ENCODE peak calls at places on chromosomes 11 and 22, in four cellular contexts. Q is GM12865, T is RWPE1, L is AG04450. M is an unnamed sample.

GRCh38 chr11:69618237-69618636 is 22.7 kb upstream of the CCND1 start:
- DNase-seq in Q (no peak), T (no peak), L (no peak), M (no peak)

GRCh38 chr11:80083561-80083960 is 642.7 kb upstream of the TENM4 start:
- DNase-seq in Q (no peak), T (peak), L (no peak), M (no peak)

GRCh38 chr11:124783002-124783401 is 17.2 kb downstream of the MSANTD2 start:
- DNase-seq in Q (no peak), T (no peak), L (no peak), M (no peak)

GRCh38 chr11:69654660-69655478 is 13.9 kb downstream of the CCND1 start:
- DNase-seq in Q (no peak), T (no peak), L (no peak), M (peak)

GRCh38 chr22:42632096-42632495 is 8.3 kb downstream of the ATP5MGL start:
- DNase-seq in Q (no peak), T (no peak), L (no peak), M (no peak)

GRCh38 chr22:32562396-32562795 is 87.8 kb downstream of the FBXO7 start:
- DNase-seq in Q (no peak), T (no peak), L (no peak), M (no peak)

GRCh38 chr11:57649826-57650738 is at the start of gene YPEL4:
- DNase-seq in Q (no peak), T (peak), L (peak), M (peak)

GRCh38 chr11:109553284-109553683 is 131.3 kb downstream of the C11orf87 start:
- DNase-seq in Q (no peak), T (no peak), L (no peak), M (no peak)

GRCh38 chr22:30922151-30922611 is 46.4 kb downstream of the MORC2 start:
- DNase-seq in Q (peak), T (no peak), L (no peak), M (no peak)

GRCh38 chr11:133659542-133660201 is 127.4 kb upstream of the OPCML start:
- DNase-seq in Q (peak), T (no peak), L (no peak), M (no peak)

GRCh38 chr11:130188047-130188446 is 28.5 kb downstream of the ST14 start:
- DNase-seq in Q (no peak), T (no peak), L (no peak), M (no peak)

GRCh38 chr11:46333129-46333947 is 13.9 kb upstream of the DGKZ start:
- DNase-seq in Q (no peak), T (no peak), L (no peak), M (no peak)

GRCh38 chr11:57751676-57752253 is at the start of gene BTBD18:
- DNase-seq in Q (peak), T (no peak), L (no peak), M (no peak)

GRCh38 chr11:126431401-126432064 is 76.0 kb downstream of the ST3GAL4 start:
- DNase-seq in Q (no peak), T (peak), L (no peak), M (no peak)

GRCh38 chr22:47090591-47091240 is 328.3 kb downstream of the TBC1D22A start:
- DNase-seq in Q (no peak), T (no peak), L (peak), M (no peak)

GRCh38 chr11:117970400-117971024 is 15.7 kb upstream of the IL10RA start:
- DNase-seq in Q (no peak), T (no peak), L (no peak), M (no peak)

GRCh38 chr22:39239561-39240423 is 5.0 kb downstream of the PDGFB start:
- DNase-seq in Q (no peak), T (peak), L (no peak), M (no peak)

GRCh38 chr11:116255234-116255953 is 517.4 kb downstream of the BUD13 start:
- DNase-seq in Q (no peak), T (no peak), L (no peak), M (no peak)

GRCh38 chr22:30947163-30947820 is 21.3 kb downstream of the MORC2 start:
- DNase-seq in Q (no peak), T (peak), L (no peak), M (no peak)

GRCh38 chr11:61544466-61544865 is 35.9 kb downstream of the LRRC10B start:
- DNase-seq in Q (no peak), T (no peak), L (no peak), M (no peak)

GRCh38 chr11:61545921-61546320 is 35.0 kb downstream of the SYT7 start:
- DNase-seq in Q (no peak), T (no peak), L (no peak), M (no peak)

GRCh38 chr11:61546663-61547062 is 34.2 kb downstream of the SYT7 start:
- DNase-seq in Q (no peak), T (no peak), L (no peak), M (no peak)

GRCh38 chr11:61543606-61544306 is 35.2 kb downstream of the LRRC10B start:
- DNase-seq in Q (no peak), T (peak), L (no peak), M (no peak)

DNA sequence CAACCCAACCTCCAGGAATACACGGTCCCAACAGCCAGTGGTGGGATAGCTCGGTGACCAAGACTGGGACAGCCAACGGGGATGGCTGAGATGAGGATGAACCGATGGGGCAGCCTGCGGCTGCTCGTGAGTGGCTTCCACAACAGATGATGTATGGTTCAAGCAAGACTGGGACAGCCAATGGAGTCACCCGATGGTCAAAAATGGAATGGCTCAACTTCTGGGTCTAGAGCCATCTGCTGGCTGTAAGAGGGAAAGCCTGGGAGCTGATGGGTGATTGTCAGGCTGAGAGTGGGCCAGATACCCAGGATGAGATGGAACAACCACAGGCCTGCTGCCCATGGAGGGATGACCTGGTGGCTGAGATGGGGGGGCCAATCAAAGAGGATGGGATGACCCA is 35.5 kb downstream of the SYT7 start:
- DNase-seq in Q (no peak), T (no peak), L (no peak), M (no peak)
- TF ChIP-seq CTCF in Q (peak), T (no peak), L (peak), M (no peak)

DNA sequence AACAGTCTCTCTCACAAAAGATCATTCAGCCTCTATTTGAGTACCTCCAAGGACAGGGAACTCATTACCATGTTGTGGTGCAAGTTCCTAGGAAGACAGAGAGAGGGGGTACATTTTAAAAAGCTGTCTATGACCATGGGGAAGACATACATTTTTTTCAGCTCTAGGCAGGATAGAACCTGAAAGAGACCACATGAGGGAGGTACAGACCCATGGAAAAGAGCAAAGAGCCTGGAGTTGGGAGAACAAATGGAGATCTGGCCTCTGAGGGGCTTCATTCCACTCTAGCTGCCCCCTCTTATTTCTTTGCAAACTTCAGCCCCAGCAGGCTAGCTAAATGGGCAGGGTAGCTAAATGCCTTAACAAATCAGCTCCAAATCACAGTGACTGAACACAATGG is 36.3 kb downstream of the KCNC1 start:
- DNase-seq in Q (no peak), T (no peak), L (no peak), M (no peak)
- TF ChIP-seq CTCF in Q (no peak), T (no peak), L (peak), M (no peak)

GRCh38 chr22:21573750-21574494 is 6.4 kb downstream of the UBE2L3 start:
- DNase-seq in Q (no peak), T (no peak), L (no peak), M (no peak)
- TF ChIP-seq CTCF in Q (no peak), T (no peak), L (no peak), M (no peak)

GRCh38 chr11:119481021-119481666 is 58.2 kb upstream of the THY1 start:
- DNase-seq in Q (peak), T (peak), L (peak), M (peak)

GRCh38 chr11:119480375-119481020 is 57.5 kb upstream of the THY1 start:
- DNase-seq in Q (no peak), T (no peak), L (no peak), M (peak)

GRCh38 chr11:119478711-119479285 is 55.8 kb upstream of the THY1 start:
- DNase-seq in Q (no peak), T (no peak), L (no peak), M (no peak)

GRCh38 chr11:119481667-119482400 is 58.9 kb upstream of the THY1 start:
- DNase-seq in Q (no peak), T (no peak), L (no peak), M (peak)

GRCh38 chr11:119479685-119480275 is 56.8 kb upstream of the THY1 start:
- DNase-seq in Q (peak), T (no peak), L (no peak), M (no peak)
- TF ChIP-seq CTCF in Q (peak), T (no peak), L (peak), M (peak)

GRCh38 chr11:74612877-74613276 is 20.5 kb downstream of the POLD3 start:
- DNase-seq in Q (no peak), T (no peak), L (peak), M (no peak)

GRCh38 chr11:74615988-74616387 is 23.6 kb downstream of the POLD3 start:
- DNase-seq in Q (no peak), T (no peak), L (no peak), M (no peak)

GRCh38 chr11:74615311-74615710 is 22.9 kb downstream of the POLD3 start:
- DNase-seq in Q (no peak), T (no peak), L (no peak), M (no peak)

GRCh38 chr11:74611369-74611861 is 19.0 kb downstream of the POLD3 start:
- DNase-seq in Q (peak), T (peak), L (peak), M (no peak)
- TF ChIP-seq CTCF in Q (peak), T (peak), L (peak), M (peak)

DNA sequence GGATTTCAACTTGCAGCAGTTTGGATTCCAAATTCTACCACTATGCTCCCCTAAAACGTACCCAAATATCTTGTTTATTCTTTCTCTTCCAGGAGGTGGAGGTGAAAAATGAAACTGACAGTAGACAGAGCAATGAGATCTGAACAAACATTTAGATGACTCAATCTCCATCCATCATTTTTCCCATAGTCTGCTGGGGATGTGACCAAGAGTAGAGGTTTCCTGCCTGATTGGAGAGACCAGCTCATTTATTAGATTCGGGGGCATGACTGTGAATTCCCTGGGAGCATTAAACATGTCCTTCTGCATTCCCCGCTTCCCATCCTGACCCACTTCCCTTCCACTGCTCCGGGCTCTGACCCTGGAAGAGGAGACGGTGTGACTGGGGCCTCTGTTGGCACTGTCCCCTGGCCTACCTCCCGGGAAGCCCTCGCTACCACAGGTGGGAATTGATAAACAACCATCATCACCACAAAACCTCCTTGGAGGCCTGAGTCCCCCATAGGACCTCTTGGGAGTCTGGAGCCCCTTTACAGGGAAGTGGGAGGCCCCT is 20.3 kb downstream of the DKK3 start:
- DNase-seq in Q (no peak), T (no peak), L (no peak), M (no peak)
- TF ChIP-seq CTCF in Q (no peak), T (no peak), L (no peak), M (no peak)

GRCh38 chr22:48943567-48944432 is 883.9 kb downstream of the BRD1 start:
- DNase-seq in Q (no peak), T (no peak), L (no peak), M (no peak)
- TF ChIP-seq CTCF in Q (no peak), T (no peak), L (no peak), M (no peak)

GRCh38 chr11:103878646-103879045 is 157.8 kb upstream of the DDI1 start:
- DNase-seq in Q (no peak), T (no peak), L (no peak), M (no peak)

GRCh38 chr11:103875855-103876510 is 160.5 kb upstream of the DDI1 start:
- DNase-seq in Q (peak), T (no peak), L (no peak), M (no peak)

GRCh38 chr11:103880968-103881367 is 155.5 kb upstream of the DDI1 start:
- DNase-seq in Q (no peak), T (no peak), L (no peak), M (no peak)

GRCh38 chr11:103881518-103882070 is 154.8 kb upstream of the DDI1 start:
- DNase-seq in Q (no peak), T (no peak), L (no peak), M (no peak)

DNA sequence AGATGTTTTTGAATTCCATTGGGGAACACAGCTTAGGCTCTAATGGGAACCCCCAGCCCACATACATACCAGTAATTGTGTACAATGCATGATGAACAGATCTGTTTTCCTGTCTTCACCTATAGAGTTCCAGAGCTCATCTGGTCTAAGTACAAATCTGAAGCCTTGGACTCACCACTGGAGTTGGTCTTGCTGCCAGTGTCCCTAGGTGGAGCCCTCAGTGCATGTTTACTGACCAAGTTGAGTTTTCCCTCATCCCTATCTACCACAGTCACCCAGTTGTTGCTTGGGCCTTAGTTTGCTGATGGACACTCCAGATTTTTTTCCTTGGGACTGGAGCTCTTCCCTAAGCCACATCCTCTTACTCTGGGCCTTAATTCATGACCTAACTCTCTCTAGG is 159.2 kb upstream of the DDI1 start:
- DNase-seq in Q (peak), T (no peak), L (no peak), M (no peak)
- TF ChIP-seq CTCF in Q (no peak), T (no peak), L (no peak), M (no peak)

GRCh38 chr22:44067033-44067432 is 42.9 kb downstream of the PARVB start:
- DNase-seq in Q (peak), T (no peak), L (no peak), M (no peak)
- TF ChIP-seq CTCF in Q (no peak), T (no peak), L (no peak), M (no peak)